ENCODE peak calls at places on chromosome 22, in four cellular contexts. U is body of pancreas, S is brain microvascular endothelial cell, P is heart left ventricle. X is an unnamed sample.

GRCh38 chr22:24819941-24820461 is 14.0 kb downstream of the SGSM1 start:
- DNase-seq in U (peak), S (no peak), P (peak), X (peak)

GRCh38 chr22:19350476-19350859 is 58.9 kb upstream of the CLTCL1 start:
- DNase-seq in U (no peak), S (no peak), P (no peak), X (no peak)

GRCh38 chr22:37752189-37753061 is 55.3 kb upstream of the GCAT start:
- DNase-seq in U (peak), S (peak), P (peak), X (peak)

GRCh38 chr22:20107951-20108756 is 7.8 kb upstream of the RANBP1 start:
- DNase-seq in U (no peak), S (no peak), P (peak), X (peak)

GRCh38 chr22:33969052-33969451 is 48.8 kb upstream of the LARGE1 start:
- DNase-seq in U (no peak), S (no peak), P (no peak), X (no peak)

GRCh38 chr22:39241632-39242388 is 3.0 kb downstream of the PDGFB start:
- DNase-seq in U (no peak), S (no peak), P (peak), X (no peak)

GRCh38 chr22:20949698-20950183 is 17.3 kb upstream of the AIFM3 start:
- DNase-seq in U (no peak), S (no peak), P (no peak), X (no peak)

GRCh38 chr22:20823264-20823663 is 35.3 kb downstream of the PI4KA start:
- DNase-seq in U (no peak), S (no peak), P (no peak), X (no peak)

GRCh38 chr22:30837531-30837930 is 131.0 kb downstream of the MORC2 start:
- DNase-seq in U (no peak), S (no peak), P (no peak), X (no peak)

DNA sequence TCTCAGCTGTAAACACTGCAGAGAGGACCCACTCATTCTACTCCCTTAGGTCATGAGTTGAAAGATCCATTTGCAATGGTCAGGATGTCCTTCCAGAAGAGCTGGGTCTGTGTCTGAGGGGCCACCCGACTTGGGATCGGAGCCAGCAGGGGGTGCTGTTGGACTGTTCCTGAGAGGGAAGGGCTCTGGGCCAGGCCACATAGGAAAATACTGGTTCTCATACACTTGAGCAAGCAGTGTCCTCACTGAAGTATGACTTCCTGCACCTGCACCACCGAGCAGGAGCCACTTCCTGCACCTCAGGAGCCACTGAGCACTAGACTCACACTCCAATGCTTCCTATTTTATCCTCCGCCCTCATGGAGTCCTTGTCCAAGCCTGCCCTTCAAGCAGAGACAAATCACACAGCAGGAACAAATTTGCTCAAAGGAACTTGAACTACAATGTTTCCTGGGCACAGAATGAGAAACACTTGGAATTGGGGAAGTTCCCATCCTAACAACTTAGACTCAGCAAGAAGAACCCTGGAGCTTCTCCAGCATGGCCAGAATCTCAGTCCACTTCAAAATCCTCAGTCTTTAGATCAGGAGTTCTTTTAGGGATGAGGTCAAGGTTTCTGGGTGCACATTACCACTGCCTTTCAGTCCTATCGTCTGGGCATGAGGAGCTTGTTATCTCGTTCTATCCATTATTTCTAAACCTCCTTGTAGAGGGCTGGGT is 36.6 kb upstream of the VPREB1 start:
- DNase-seq in U (peak), S (peak), P (peak), X (peak)
- TF ChIP-seq CTCF in U (peak), S (peak), P (peak), X (peak)

GRCh38 chr22:46011627-46012181 is 34.7 kb upstream of the WNT7B start:
- DNase-seq in U (no peak), S (no peak), P (no peak), X (no peak)

GRCh38 chr22:46012182-46012880 is 35.4 kb upstream of the WNT7B start:
- DNase-seq in U (no peak), S (no peak), P (peak), X (no peak)

GRCh38 chr22:46010951-46011626 is 34.1 kb upstream of the WNT7B start:
- DNase-seq in U (peak), S (no peak), P (no peak), X (no peak)

GRCh38 chr22:46013460-46014416 is 36.8 kb upstream of the WNT7B start:
- DNase-seq in U (peak), S (peak), P (peak), X (peak)

DNA sequence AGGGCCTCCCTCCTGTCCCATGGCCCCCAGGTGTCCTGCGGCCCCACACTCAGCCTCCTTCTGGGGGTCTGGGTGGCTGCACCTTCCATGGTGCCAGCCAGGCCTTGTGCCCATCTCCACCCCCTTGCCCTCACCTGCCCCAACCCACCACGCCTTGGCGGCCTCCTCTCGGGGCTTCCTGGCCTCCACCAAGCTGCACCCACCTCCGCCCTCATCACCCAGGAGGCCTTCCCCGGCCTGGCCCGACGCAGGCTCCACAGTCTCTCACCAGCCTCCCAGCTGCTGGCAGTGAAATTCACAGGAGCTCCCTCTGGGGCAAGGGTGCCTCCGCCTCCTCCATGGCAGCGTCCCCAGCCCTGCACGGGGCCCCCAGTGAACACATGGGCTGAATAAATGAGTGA is 35.9 kb upstream of the WNT7B start:
- DNase-seq in U (no peak), S (no peak), P (peak), X (no peak)
- H3K4me3 ChIP-seq in U (no peak), S (no peak), P (peak), X (peak)

DNA sequence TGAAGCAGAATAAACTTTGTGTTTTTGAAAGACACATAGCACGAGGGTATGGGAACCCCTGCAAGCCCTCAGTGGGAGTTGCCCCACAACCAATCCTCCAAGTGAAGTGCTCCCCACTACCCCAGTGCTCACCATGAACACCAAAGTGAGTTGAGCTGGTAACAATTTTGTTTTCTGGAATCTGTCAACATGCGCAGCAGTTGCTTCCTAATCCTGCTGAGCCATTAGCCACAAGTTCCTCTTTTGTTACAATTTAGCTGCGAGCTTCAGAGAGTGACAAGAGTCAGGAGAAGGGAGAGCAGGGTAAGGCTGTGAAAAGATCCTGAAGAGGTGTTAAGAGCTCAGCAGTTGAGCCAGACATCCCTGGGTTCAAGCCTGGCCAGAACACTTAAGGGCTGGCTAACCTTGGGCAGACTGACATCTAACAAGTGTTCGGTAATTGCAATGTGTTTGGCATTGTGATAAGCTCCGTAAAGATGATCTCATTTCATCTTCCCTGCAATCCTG is 24.2 kb upstream of the ASPHD2 start:
- DNase-seq in U (no peak), S (no peak), P (no peak), X (no peak)
- H3K27ac ChIP-seq in U (no peak), S (no peak), P (no peak), X (no peak)

GRCh38 chr22:27804016-27804415 is 2.5 kb upstream of the MN1 start:
- DNase-seq in U (no peak), S (no peak), P (no peak), X (no peak)

GRCh38 chr22:27801616-27802388 is at the start of gene MN1:
- DNase-seq in U (peak), S (no peak), P (peak), X (peak)

GRCh38 chr22:27802389-27803079 is 978 bp upstream of the MN1 start:
- DNase-seq in U (no peak), S (no peak), P (no peak), X (no peak)

GRCh38 chr22:27805841-27806240 is 4.3 kb upstream of the MN1 start:
- DNase-seq in U (no peak), S (no peak), P (no peak), X (no peak)

GRCh38 chr22:27804683-27805297 is 3.2 kb upstream of the MN1 start:
- DNase-seq in U (peak), S (no peak), P (peak), X (peak)
- TF ChIP-seq CTCF in U (peak), S (peak), P (peak), X (peak)